ENCODE peak calls at places on chromosomes 4 and X, in eight cellular contexts. A is MM.1S, L is OCI-LY7, Z is GM23338, S is GM23248, B is hepatocyte, M is SK-N-SH, R is HCT116. Y is an unnamed sample. For H3K9me2, the result is how much of the 10 kb centered on the place peaks cover.

GRCh38 chr4:156773648-156774357 is 197.8 kb downstream of the PDGFC start:
- DNase-seq in M (no peak), A (no peak), Z (no peak), L (no peak), B (no peak), S (peak), R (no peak), Y (peak)

GRCh38 chr4:27006646-27007045 is 146.0 kb downstream of the STIM2 start:
- DNase-seq in L (peak), Z (no peak), A (no peak), M (no peak), B (no peak), S (no peak), R (no peak), Y (no peak)

GRCh38 chr4:11611868-11612267 is 183.2 kb upstream of the HS3ST1 start:
- DNase-seq in M (no peak), R (no peak), A (no peak), B (no peak), S (no peak), L (no peak), Z (no peak), Y (peak)

GRCh38 chr4:69044247-69044646 is 52.0 kb upstream of the UGT2B7 start:
- DNase-seq in M (no peak), Z (no peak), B (no peak), R (no peak), L (no peak), A (no peak), S (peak), Y (no peak)

GRCh38 chr4:8744083-8744805 is 127.4 kb downstream of the HMX1 start:
- DNase-seq in A (peak), S (no peak), R (no peak), M (peak), Z (no peak), L (no peak), B (no peak), Y (no peak)

GRCh38 chrX:292900-293897 is 12.0 kb downstream of the PLCXD1 start:
- DNase-seq in A (no peak), S (no peak), B (no peak), Z (no peak), L (no peak), R (no peak), M (no peak), Y (no peak)

GRCh38 chrX:9342581-9343051 is 122.2 kb upstream of the TBL1X start:
- DNase-seq in R (peak), S (peak), M (peak), B (peak), A (peak), L (no peak), Z (peak), Y (peak)

GRCh38 chr4:153577053-153577452 is 107.0 kb upstream of the TLR2 start:
- DNase-seq in B (no peak), A (no peak), S (no peak), Z (no peak), R (no peak), L (no peak), M (no peak), Y (no peak)

GRCh38 chr4:124322234-124322831 is 390.2 kb downstream of the ANKRD50 start:
- DNase-seq in L (peak), M (peak), Z (peak), R (peak), B (peak), A (peak), S (peak), Y (peak)

GRCh38 chr4:8393593-8394038 is 46.9 kb downstream of the ACOX3 start:
- DNase-seq in M (peak), S (peak), Z (no peak), L (no peak), A (no peak), R (no peak), B (peak), Y (peak)

GRCh38 chr4:27714073-27714472 is 853.4 kb downstream of the STIM2 start:
- DNase-seq in S (no peak), M (no peak), L (no peak), B (peak), R (no peak), A (no peak), Z (no peak), Y (peak)

GRCh38 chr4:91147067-91147466 is 1019.9 kb downstream of the CCSER1 start:
- DNase-seq in Z (no peak), L (no peak), A (no peak), M (no peak), R (no peak), S (no peak), B (no peak), Y (no peak)

GRCh38 chr4:57109847-57110634 is at the start of gene IGFBP7:
- DNase-seq in L (no peak), R (no peak), A (peak), B (peak), M (peak), Z (peak), S (peak), Y (no peak)

GRCh38 chr4:66927937-66928336 is 617.4 kb downstream of the CENPC start:
- DNase-seq in R (no peak), S (no peak), Z (no peak), B (no peak), M (no peak), L (no peak), A (no peak), Y (no peak)

GRCh38 chrX:7088968-7089615 is 58.4 kb upstream of the STS start:
- DNase-seq in S (no peak), B (peak), A (peak), Z (peak), M (no peak), R (no peak), L (peak), Y (peak)

GRCh38 chr4:77104405-77105292 is 28.9 kb upstream of the CCNI start:
- DNase-seq in M (no peak), R (no peak), A (no peak), L (no peak), S (peak), Z (no peak), B (peak), Y (peak)

GRCh38 chr4:146235654-146236570 is 21.6 kb downstream of the REELD1 start:
- DNase-seq in S (no peak), Z (no peak), L (no peak), B (no peak), R (no peak), M (no peak), A (no peak), Y (no peak)

GRCh38 chr4:185307136-185307950 is 88.4 kb downstream of the LRP2BP start:
- DNase-seq in M (no peak), Z (peak), B (no peak), A (peak), S (no peak), L (peak), R (no peak), Y (peak)

GRCh38 chr4:864456-865120 is 38.7 kb upstream of the CPLX1 start:
- DNase-seq in R (no peak), Z (no peak), M (no peak), L (no peak), B (no peak), S (no peak), A (no peak), Y (no peak)

GRCh38 chr4:71595576-71596108 is 188.2 kb downstream of the GC start:
- DNase-seq in L (no peak), A (no peak), S (peak), B (no peak), M (no peak), Z (no peak), R (no peak), Y (no peak)

GRCh38 chr4:140635606-140636005 is 66.8 kb upstream of the UCP1 start:
- DNase-seq in B (peak), L (no peak), S (peak), A (no peak), Z (peak), R (peak), M (no peak), Y (peak)

GRCh38 chr4:1882850-1883271 is 11.7 kb downstream of the NSD2 start:
- DNase-seq in R (no peak), A (no peak), B (no peak), M (no peak), S (no peak), Z (no peak), L (no peak), Y (no peak)

GRCh38 chrX:12819231-12819630 is 28.0 kb downstream of the PRPS2 start:
- DNase-seq in M (no peak), B (no peak), L (no peak), A (no peak), S (peak), Z (no peak), R (no peak), Y (no peak)

GRCh38 chr4:187006189-187006618 is 282.5 kb upstream of the FAT1 start:
- DNase-seq in S (peak), B (peak), A (no peak), M (no peak), L (no peak), R (no peak), Z (no peak), Y (no peak)

GRCh38 chr4:165326831-165327210 is 648 bp upstream of the MSMO1 start:
- DNase-seq in B (peak), L (peak), S (peak), A (peak), Z (peak), R (no peak), M (peak), Y (peak)

GRCh38 chrX:78029663-78030062 is 60.2 kb upstream of the PGAM4 start:
- DNase-seq in L (peak), Z (peak), A (peak), R (no peak), B (peak), M (peak), S (peak), Y (peak)

GRCh38 chr4:134934036-134934806 is 732.6 kb upstream of the PABPC4L start:
- DNase-seq in R (no peak), B (no peak), M (no peak), S (no peak), L (no peak), Z (no peak), A (no peak), Y (no peak)

DNA sequence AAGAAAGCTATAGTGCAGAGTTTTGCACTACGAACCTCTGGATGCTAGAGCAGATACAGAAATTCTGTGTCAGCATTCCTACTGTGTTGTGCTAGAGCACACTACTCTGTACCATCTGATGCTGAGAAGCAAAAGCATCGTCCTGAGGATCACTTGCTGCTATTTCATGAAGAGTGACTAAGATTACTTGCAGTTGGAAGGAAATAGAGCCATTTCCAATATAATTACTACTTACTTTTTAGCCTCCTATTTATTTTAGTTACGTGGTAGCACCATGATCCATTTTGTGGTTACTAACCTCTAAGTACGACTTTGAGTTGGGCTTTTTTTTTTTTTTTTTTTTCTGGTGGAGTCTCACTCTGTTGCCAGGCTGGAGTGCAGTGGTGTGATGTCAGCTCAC is 226.7 kb downstream of the PALLD start:
- DNase-seq in B (no peak), A (no peak), S (no peak), L (no peak), M (no peak), Z (no peak), R (no peak), Y (no peak)
- H3K9me2 ChIP-seq in B (under half), A (under half), S (under half), L (under half), M (under half), Z (under half), R (under half), Y (under half)

GRCh38 chrX:125621588-125621927 is 301.9 kb downstream of the TEX13C start:
- DNase-seq in Z (no peak), S (no peak), B (no peak), M (no peak), L (no peak), A (no peak), R (no peak), Y (no peak)
- H3K9me2 ChIP-seq in Z (under half), S (under half), B (under half), M (under half), L (under half), A (under half), R (under half), Y (under half)

GRCh38 chrX:148270499-148270898 is 229.9 kb upstream of the AFF2 start:
- DNase-seq in S (no peak), R (no peak), B (no peak), L (peak), M (no peak), Z (no peak), A (no peak), Y (no peak)
- H3K9me2 ChIP-seq in S (under half), R (under half), B (under half), L (under half), M (under half), Z (under half), A (under half), Y (under half)

GRCh38 chrX:125003746-125004446 is 315.8 kb upstream of the TEX13C start:
- DNase-seq in Z (no peak), S (no peak), M (no peak), R (no peak), A (no peak), L (no peak), B (no peak), Y (no peak)

GRCh38 chrX:125012585-125012984 is 307.1 kb upstream of the TEX13C start:
- DNase-seq in L (no peak), S (no peak), M (no peak), R (no peak), Z (no peak), B (no peak), A (no peak), Y (no peak)

GRCh38 chrX:125004799-125005198 is 314.9 kb upstream of the TEX13C start:
- DNase-seq in M (no peak), S (no peak), B (no peak), L (no peak), Z (no peak), A (no peak), R (no peak), Y (peak)

GRCh38 chrX:125005863-125006262 is 313.8 kb upstream of the TEX13C start:
- DNase-seq in B (no peak), L (no peak), M (no peak), Z (no peak), R (no peak), A (no peak), S (no peak), Y (no peak)

GRCh38 chrX:125006704-125007103 is 313.0 kb upstream of the TEX13C start:
- DNase-seq in A (no peak), M (no peak), R (no peak), B (no peak), Z (no peak), L (no peak), S (no peak), Y (no peak)
- H3K9me2 ChIP-seq in A (under half), M (under half), R (under half), B (under half), Z (under half), L (under half), S (under half), Y (under half)

DNA sequence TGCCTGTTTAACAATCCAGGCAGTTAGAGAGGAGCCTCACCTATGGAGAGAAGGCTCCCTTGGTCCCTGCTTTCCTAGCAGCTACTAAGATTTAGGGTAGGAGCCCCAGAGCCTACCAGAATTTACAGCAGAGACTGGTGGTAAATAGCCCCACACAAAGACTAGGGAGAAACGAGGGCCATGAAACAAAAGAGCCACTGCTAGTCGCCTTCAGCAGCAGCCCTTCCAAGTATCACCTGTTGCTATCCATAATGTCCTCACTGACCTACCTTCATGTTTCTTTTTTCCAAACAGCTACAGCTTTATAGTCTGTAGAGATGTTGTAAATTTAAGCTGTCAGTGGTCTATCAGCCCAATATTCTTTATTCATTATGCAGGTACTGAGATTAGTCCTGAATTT is 25.3 kb downstream of the ARHGEF6 start:
- DNase-seq in A (no peak), Z (no peak), S (no peak), B (no peak), L (no peak), R (no peak), M (no peak), Y (no peak)
- H3K9me2 ChIP-seq in A (under half), Z (under half), S (under half), B (under half), L (under half), R (under half), M (under half), Y (under half)

GRCh38 chr4:87802858-87803257 is 3.5 kb downstream of the IBSP start:
- DNase-seq in B (no peak), Z (no peak), S (no peak), R (no peak), L (no peak), A (no peak), M (no peak), Y (no peak)
- H3K9me2 ChIP-seq in B (under half), Z (under half), S (under half), R (under half), L (under half), A (under half), M (under half), Y (under half)

GRCh38 chrX:25527596-25527995 is 511.8 kb upstream of the ARX start:
- DNase-seq in B (no peak), L (no peak), M (no peak), R (no peak), A (no peak), S (no peak), Z (no peak), Y (no peak)

GRCh38 chrX:25524150-25524549 is 508.4 kb upstream of the ARX start:
- DNase-seq in M (no peak), A (no peak), S (no peak), B (peak), Z (no peak), L (no peak), R (no peak), Y (peak)

GRCh38 chrX:25519258-25519657 is 503.5 kb upstream of the ARX start:
- DNase-seq in R (no peak), B (no peak), A (no peak), Z (no peak), S (no peak), L (no peak), M (no peak), Y (no peak)

DNA sequence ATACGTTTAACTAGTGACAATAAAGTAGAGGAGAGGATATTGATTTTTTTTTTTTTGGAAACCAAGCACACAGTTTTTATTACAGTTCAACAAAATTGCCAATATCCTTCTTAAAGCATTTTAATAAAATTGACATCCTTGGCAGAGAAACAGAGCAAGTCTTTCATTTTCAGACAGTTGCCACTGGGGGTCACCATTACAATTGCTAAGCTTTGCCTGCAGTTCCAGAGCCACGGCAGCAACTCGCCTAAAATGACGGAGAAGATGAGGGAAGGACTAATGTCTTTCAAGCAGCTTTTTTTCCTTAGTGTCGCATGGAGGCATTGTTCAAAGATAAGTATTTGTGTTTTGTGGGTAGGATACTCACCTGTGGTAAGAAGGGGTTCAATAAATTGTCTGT is 507.8 kb upstream of the ARX start:
- DNase-seq in S (peak), M (peak), L (peak), B (peak), R (peak), A (no peak), Z (peak), Y (peak)
- H3K9me2 ChIP-seq in S (under half), M (under half), L (under half), B (under half), R (under half), A (under half), Z (under half), Y (under half)